ENCODE peak calls at places on chromosomes 6 and 20, in five cellular contexts. I is body of pancreas, K is lower leg skin, Q is heart left ventricle, J is ovary. D is an unnamed sample.

GRCh38 chr6:38348366-38348765 is 291.4 kb downstream of the BTBD9 start:
- DNase-seq in I (no peak), K (no peak), Q (no peak), J (no peak), D (no peak)

GRCh38 chr6:21883929-21884328 is 290.4 kb downstream of the SOX4 start:
- DNase-seq in I (no peak), K (no peak), Q (no peak), J (no peak), D (no peak)

GRCh38 chr6:34908194-34908593 is 19.1 kb downstream of the ANKS1A start:
- DNase-seq in I (no peak), K (no peak), Q (no peak), J (no peak), D (no peak)

GRCh38 chr6:144152334-144152900 is 2.1 kb downstream of the STX11 start:
- DNase-seq in I (no peak), K (no peak), Q (no peak), J (no peak), D (no peak)

GRCh38 chr20:44540834-44541233 is 19.0 kb upstream of the SERINC3 start:
- DNase-seq in I (no peak), K (no peak), Q (no peak), J (no peak), D (no peak)

GRCh38 chr6:15500901-15501805 is 161.7 kb downstream of the DTNBP1 start:
- DNase-seq in I (no peak), K (no peak), Q (peak; percentile 59), J (no peak), D (no peak)

GRCh38 chr6:84801250-84801649 is 36.9 kb upstream of the TBX18 start:
- DNase-seq in I (no peak), K (no peak), Q (no peak), J (no peak), D (no peak)

GRCh38 chr6:159180001-159180400 is 10.8 kb downstream of the FNDC1 start:
- DNase-seq in I (no peak), K (no peak), Q (no peak), J (no peak), D (no peak)

GRCh38 chr20:57738484-57738883 is 28.7 kb upstream of the PMEPA1 start:
- DNase-seq in I (no peak), K (no peak), Q (no peak), J (no peak), D (no peak)

DNA sequence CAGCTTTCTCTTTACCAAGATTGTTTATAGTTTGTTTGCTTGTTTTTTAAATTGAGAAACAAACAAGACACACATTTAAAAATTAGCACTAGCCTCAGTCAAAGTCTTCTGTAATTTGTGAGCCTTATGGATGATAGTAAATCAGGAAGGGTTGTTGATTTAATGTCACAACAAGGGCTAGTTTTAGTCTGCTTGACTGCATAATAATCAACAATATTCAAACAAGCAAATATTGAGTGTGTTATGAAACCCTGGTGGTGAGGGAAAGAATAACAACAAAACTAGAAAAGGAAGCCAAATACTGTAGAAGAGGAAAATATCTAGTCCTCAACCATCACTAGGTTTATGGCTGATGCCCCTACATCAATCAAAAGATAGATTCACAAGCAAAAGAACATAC is 228.6 kb downstream of the TBC1D7 start:
- DNase-seq in I (no peak), K (no peak), Q (no peak), J (no peak), D (no peak)
- TF ChIP-seq POLR2A in I (no peak), K (no peak), Q (no peak), J (no peak), D (no peak)

GRCh38 chr6:12395898-12396297 is 105.7 kb downstream of the EDN1 start:
- DNase-seq in I (no peak), K (no peak), Q (no peak), J (no peak), D (no peak)

GRCh38 chr6:12392490-12392889 is 102.3 kb downstream of the EDN1 start:
- DNase-seq in I (no peak), K (no peak), Q (no peak), J (no peak), D (no peak)

GRCh38 chr6:12394170-12394569 is 104.0 kb downstream of the EDN1 start:
- DNase-seq in I (no peak), K (no peak), Q (no peak), J (no peak), D (no peak)

GRCh38 chr6:12391472-12391871 is 101.3 kb downstream of the EDN1 start:
- DNase-seq in I (no peak), K (no peak), Q (no peak), J (no peak), D (no peak)

DNA sequence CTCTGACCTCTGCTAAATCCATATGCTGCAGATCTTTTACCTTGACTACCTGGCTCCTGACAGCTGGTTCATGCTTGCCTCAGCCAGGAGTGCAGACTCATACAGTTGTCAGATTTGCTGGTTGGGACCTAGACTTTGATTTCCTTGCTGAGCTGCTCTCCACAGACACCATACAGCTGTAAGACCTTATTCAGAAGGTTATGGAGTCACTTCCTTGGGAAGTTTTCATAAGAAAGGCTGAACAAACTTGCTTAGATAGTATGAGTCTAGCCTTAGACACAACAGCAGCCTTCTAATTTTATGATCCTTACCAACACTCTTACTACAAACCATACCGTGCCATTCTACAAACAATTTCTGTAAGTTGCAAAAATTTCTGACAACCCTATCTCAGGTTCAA is 102.9 kb downstream of the EDN1 start:
- DNase-seq in I (no peak), K (no peak), Q (no peak), J (no peak), D (no peak)
- TF ChIP-seq POLR2A in I (no peak), K (no peak), Q (no peak), J (no peak), D (no peak)

DNA sequence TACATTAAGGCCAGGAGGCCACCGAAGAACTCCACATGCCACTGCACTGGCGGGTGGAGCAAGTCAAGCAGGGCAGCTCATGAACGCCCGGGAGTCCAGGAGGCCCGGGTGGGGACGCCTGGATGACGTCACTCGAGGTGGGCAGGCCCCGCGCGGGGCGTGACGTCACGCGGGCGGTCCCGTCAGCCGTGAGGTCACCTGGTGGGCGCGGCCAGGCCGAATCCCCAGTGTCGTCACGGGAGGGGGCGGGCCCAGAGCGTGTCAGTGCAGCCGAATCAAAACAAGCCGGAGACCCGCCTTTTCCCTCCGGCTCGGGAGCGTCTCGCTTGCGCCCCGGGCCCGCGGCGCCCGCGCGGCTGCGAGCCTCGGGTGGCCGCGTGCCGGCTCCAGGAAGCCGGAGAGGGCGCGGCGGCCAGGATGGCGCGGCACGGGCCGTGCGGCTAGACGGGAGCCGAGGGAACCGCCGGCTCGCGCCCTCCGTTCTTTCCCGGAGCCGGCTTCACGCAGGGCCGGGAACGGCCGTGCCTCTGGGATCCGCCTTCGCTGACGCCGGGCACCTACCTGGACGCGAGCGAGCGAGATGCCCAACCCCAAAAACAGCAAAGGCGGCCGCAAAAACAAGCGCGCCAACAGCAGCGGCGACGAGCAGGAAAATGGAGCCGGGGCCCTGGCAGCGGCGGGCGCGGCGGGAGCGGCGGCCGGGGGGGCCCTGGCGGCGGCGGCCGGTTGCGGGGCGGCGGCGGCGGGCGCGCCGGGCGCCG is at the start of gene HECA:
- DNase-seq in I (peak; percentile 98), K (peak; percentile 97), Q (peak; percentile 100), J (peak; percentile 99), D (peak; percentile 99)
- TF ChIP-seq POLR2A in I (peak; percentile 70), K (peak; percentile 76), Q (peak; percentile 86), J (peak; percentile 87), D (peak; percentile 31)

DNA sequence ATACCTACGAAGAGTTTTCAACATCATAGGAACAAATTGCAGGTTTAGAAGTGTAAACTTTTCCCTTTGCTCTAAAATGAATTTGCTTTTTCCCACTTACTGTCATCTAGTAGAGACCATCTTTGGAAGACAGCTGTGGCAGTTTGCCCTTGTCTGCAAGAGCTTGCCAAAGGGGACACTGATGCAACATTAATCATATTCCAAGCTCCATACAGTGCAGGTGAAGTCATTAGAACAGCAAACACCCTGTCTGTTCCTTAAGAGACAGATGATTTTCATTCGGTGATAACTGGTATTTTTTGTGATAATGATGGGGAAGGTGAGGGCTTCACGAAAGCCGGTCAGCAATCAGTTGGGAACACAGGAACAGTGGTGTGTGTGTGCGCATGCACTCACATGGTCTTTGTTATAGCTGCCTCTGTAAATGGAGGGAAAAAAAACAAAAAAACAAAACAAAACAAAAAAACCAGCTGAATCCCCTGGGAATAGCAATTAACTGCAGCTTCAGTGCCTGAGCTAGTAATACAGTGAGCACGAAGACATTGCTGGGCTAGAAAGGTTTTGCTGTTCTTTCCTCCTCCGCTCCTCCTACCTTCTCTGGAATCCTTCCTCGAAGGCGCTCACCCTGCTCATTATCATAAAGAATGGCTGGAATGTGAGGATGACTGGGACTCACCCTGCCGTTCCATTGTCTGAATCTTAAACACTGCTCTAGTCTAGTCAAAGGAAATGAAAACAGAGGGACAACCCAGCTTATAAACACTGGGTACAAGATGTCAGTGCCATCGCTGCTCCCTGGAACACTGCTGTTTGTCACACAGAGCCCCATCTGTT is 35.2 kb upstream of the KIF13A start:
- DNase-seq in I (no peak), K (no peak), Q (no peak), J (no peak), D (no peak)
- TF ChIP-seq POLR2A in I (no peak), K (no peak), Q (no peak), J (no peak), D (no peak)

GRCh38 chr20:2652724-2653510 is 485 bp downstream of the NOP56 start:
- DNase-seq in I (peak; percentile 14), K (no peak), Q (no peak), J (no peak), D (no peak)
- TF ChIP-seq POLR2A in I (no peak), K (no peak), Q (no peak), J (peak; percentile 1), D (no peak)

GRCh38 chr6:3750324-3751018 is 1.0 kb downstream of the PXDC1 start:
- DNase-seq in I (peak; percentile 85), K (peak; percentile 91), Q (peak; percentile 92), J (peak; percentile 89), D (peak; percentile 96)

GRCh38 chr6:3749991-3750323 is 1.6 kb downstream of the PXDC1 start:
- DNase-seq in I (peak; percentile 78), K (peak; percentile 88), Q (peak; percentile 61), J (peak; percentile 78), D (no peak)

GRCh38 chr6:3752538-3753227 is 1.2 kb upstream of the PXDC1 start:
- DNase-seq in I (no peak), K (no peak), Q (peak; percentile 49), J (no peak), D (no peak)

GRCh38 chr6:3751730-3752537 is 421 bp upstream of the PXDC1 start:
- DNase-seq in I (peak; percentile 85), K (peak; percentile 89), Q (peak; percentile 91), J (peak; percentile 91), D (peak; percentile 98)

DNA sequence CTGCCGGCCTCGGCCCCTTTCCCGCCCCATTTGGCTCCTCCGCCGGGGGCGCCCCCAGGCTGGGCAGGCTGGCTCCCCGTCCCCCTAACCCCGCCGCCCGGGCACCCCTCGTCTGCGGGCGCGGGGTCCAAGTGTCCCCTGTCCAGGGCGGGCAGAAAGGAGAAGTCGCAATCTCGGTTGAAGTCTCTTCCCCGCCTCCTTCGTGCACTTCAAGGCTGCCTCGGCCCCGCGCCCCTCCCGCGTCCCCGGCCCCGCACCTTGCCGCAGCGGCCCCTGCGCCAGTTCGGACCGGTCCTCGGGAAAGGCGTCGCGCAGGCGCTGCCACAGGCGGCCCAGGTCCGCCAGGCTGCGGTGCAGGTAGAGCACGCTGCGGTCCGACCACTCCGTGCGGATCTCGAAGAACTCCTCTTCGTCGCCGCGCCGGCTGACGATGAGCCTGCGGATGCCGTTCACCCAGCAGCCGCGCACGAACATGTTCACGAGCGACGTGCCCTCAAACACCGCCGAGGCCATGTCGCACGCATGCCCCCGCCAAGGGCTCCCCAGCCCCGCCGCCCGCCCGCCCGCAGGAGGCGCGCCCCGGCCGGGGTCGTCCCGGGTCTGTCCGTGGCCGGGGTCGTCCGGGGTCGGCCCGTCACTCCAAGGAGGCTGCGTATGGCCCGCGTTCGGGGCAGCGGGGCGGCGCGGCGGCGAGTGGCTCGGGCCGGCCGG is at the start of gene PXDC1:
- DNase-seq in I (peak; percentile 35), K (no peak), Q (peak; percentile 82), J (peak; percentile 30), D (no peak)
- TF ChIP-seq POLR2A in I (no peak), K (no peak), Q (no peak), J (no peak), D (no peak)